ENCODE peak calls at places on chromosomes 3 and 15, in eight cellular contexts. I, O, S, Y, Q, Z, D and K are unnamed samples.

GRCh38 chr3:149080699-149081091 is 5.6 kb downstream of the HLTF start:
- DNase-seq in S (no peak), Y (no peak), Z (no peak), O (peak; percentile 62), I (no peak), Q (no peak), D (no peak), K (no peak)

GRCh38 chr15:69792823-69793222 is 304.9 kb downstream of the TLE3 start:
- DNase-seq in O (no peak), D (no peak), S (no peak), Q (no peak), Z (no peak), I (no peak), Y (no peak), K (no peak)

GRCh38 chr3:115766587-115767492 is 143.5 kb downstream of the GAP43 start:
- DNase-seq in S (no peak), Q (no peak), O (peak; percentile 76), I (no peak), Y (no peak), D (no peak), Z (no peak), K (no peak)

GRCh38 chr15:22918056-22918455 is 62.1 kb downstream of the CYFIP1 start:
- DNase-seq in O (peak; percentile 65), I (no peak), S (no peak), D (no peak), Z (no peak), Q (no peak), Y (no peak), K (no peak)

GRCh38 chr15:101161656-101162055 is 90.2 kb downstream of the CHSY1 start:
- DNase-seq in S (no peak), O (no peak), D (no peak), Z (no peak), Y (no peak), I (no peak), Q (no peak), K (no peak)

GRCh38 chr15:71705151-71705550 is 105.2 kb upstream of the NR2E3 start:
- DNase-seq in I (no peak), Q (no peak), Z (no peak), O (peak; percentile 58), Y (no peak), S (no peak), D (no peak), K (no peak)

GRCh38 chr15:83446904-83447708 is at the start of gene SH3GL3:
- DNase-seq in D (peak; percentile 49), Y (peak; percentile 93), Z (peak; percentile 74), S (peak; percentile 79), O (peak; percentile 93), Q (no peak), I (peak; percentile 47), K (peak; percentile 37)

GRCh38 chr15:61175024-61175423 is 54.1 kb downstream of the RORA start:
- DNase-seq in O (peak; percentile 29), Y (peak; percentile 55), S (no peak), Q (no peak), D (no peak), Z (no peak), I (no peak), K (no peak)

GRCh38 chr3:30308131-30308530 is 298.3 kb upstream of the TGFBR2 start:
- DNase-seq in Q (no peak), Z (no peak), I (no peak), D (no peak), O (peak; percentile 79), S (no peak), Y (no peak), K (no peak)

GRCh38 chr15:28783466-28783865 is 65.0 kb downstream of the GOLGA6L7 start:
- DNase-seq in D (no peak), S (no peak), Y (no peak), Q (no peak), I (no peak), Z (no peak), O (no peak), K (no peak)

GRCh38 chr3:69749461-69749860 is 10.2 kb downstream of the MITF start:
- DNase-seq in Q (no peak), Z (no peak), D (no peak), S (no peak), O (no peak), I (no peak), Y (no peak), K (no peak)

GRCh38 chr3:46561511-46561910 is 4.6 kb downstream of the LRRC2 start:
- DNase-seq in Z (peak; percentile 48), S (no peak), D (no peak), Y (no peak), Q (no peak), I (no peak), O (no peak), K (peak; percentile 51)

GRCh38 chr3:179046497-179047353 is 24.9 kb downstream of the ZMAT3 start:
- DNase-seq in Y (no peak), Z (no peak), I (no peak), S (no peak), D (no peak), Q (peak; percentile 41), O (peak; percentile 24), K (no peak)

DNA sequence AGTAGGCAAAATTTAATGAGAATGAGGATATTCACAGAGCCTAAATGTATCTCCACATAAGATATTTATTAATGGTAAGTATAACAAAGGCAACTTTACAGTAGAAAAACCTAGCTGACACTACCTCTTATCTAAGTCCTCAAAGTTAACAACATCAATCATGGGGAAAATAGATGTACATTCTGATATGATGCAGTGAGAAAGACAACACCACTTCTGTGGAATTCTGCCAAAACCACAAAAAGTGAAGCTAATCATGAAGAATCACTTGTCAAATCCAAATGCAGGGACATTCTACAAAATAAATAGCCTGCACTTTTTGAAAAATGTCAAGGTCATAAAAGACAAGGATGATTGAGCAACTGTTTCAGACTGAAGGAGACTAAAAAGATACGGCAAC is 27.5 kb upstream of the EOMES start:
- DNase-seq in S (no peak), D (no peak), Q (no peak), Z (no peak), I (no peak), Y (no peak), O (no peak), K (no peak)
- H3K4me1 ChIP-seq in S (no peaks in the 10 kb centered on the region), D (no peaks in the 10 kb centered on the region), Q (peaks cover 24% of the 10 kb centered on the region), Z (no peaks in the 10 kb centered on the region), I (no peaks in the 10 kb centered on the region), Y (no peaks in the 10 kb centered on the region), O (no peaks in the 10 kb centered on the region), K (no peaks in the 10 kb centered on the region)

GRCh38 chr3:48244462-48244861 is 3.6 kb downstream of the ZNF589 start:
- DNase-seq in I (no peak), Q (no peak), O (no peak), D (no peak), Y (no peak), Z (no peak), S (no peak), K (no peak)

GRCh38 chr3:48247401-48247807 is 6.5 kb downstream of the ZNF589 start:
- DNase-seq in S (no peak), Y (no peak), Q (no peak), D (no peak), Z (no peak), I (no peak), O (peak; percentile 82), K (no peak)

GRCh38 chr3:48245136-48245535 is 4.2 kb downstream of the ZNF589 start:
- DNase-seq in Z (no peak), S (no peak), Y (no peak), I (no peak), D (no peak), O (no peak), Q (no peak), K (no peak)

GRCh38 chr3:48240711-48241491 is at the start of gene ZNF589:
- DNase-seq in Z (peak; percentile 89), O (peak; percentile 93), D (peak; percentile 97), Q (peak; percentile 94), Y (peak; percentile 96), S (peak; percentile 94), I (peak; percentile 59), K (peak; percentile 90)

DNA sequence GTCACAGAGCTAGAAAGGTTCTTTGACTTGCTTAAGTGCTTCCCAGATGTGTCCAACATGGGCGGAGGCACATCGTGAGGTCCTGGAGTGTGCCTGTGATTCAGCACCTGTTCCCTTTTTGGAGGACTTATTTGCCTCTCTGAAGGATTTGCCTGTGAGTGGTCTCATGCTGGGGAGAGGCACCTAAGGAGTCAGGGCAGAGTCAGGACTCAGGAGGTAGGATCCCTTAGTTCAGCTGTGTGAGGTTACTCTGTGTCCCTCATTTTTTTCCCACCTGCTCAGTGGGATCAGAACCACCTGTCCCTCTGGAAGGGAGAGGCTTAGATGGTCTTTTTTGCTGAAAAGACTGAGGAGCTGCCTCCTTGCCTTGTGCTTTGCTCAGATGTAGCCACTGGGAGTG is 3.0 kb downstream of the ZNF589 start:
- DNase-seq in D (no peak), S (no peak), Q (no peak), O (no peak), Z (no peak), Y (no peak), I (no peak), K (no peak)
- H3K4me1 ChIP-seq in D (peaks cover 15% of the 10 kb centered on the region), S (no peaks in the 10 kb centered on the region), Q (peaks cover 38% of the 10 kb centered on the region), O (peaks cover 20% of the 10 kb centered on the region), Z (peaks cover 10% of the 10 kb centered on the region), Y (peaks cover 9% of the 10 kb centered on the region), I (no peaks in the 10 kb centered on the region), K (peaks cover 10% of the 10 kb centered on the region)

GRCh38 chr15:31227954-31228542 is 98.6 kb upstream of the KLF13 start:
- DNase-seq in Y (no peak), I (no peak), O (no peak), S (no peak), D (no peak), Q (no peak), Z (no peak), K (no peak)

GRCh38 chr15:31227235-31227634 is 99.4 kb upstream of the KLF13 start:
- DNase-seq in Z (no peak), Y (no peak), I (no peak), S (no peak), O (no peak), D (no peak), Q (no peak), K (no peak)

GRCh38 chr15:31230630-31231485 is 95.8 kb upstream of the KLF13 start:
- DNase-seq in Z (no peak), O (no peak), Q (no peak), D (peak; percentile 38), I (no peak), S (no peak), Y (no peak), K (no peak)

GRCh38 chr15:31226011-31226410 is 100.6 kb upstream of the KLF13 start:
- DNase-seq in S (no peak), Q (no peak), Y (no peak), I (no peak), D (no peak), Z (no peak), O (no peak), K (no peak)

GRCh38 chr15:31228980-31229826 is 97.4 kb upstream of the KLF13 start:
- DNase-seq in I (no peak), D (peak; percentile 87), Y (peak; percentile 48), S (no peak), Z (no peak), Q (no peak), O (peak; percentile 22), K (no peak)
- H3K4me1 ChIP-seq in I (no peaks in the 10 kb centered on the region), D (peaks cover 7% of the 10 kb centered on the region), Y (no peaks in the 10 kb centered on the region), S (peaks cover 2% of the 10 kb centered on the region), Z (peaks cover under 1% of the 10 kb centered on the region), Q (peaks cover 3% of the 10 kb centered on the region), O (no peaks in the 10 kb centered on the region), K (peaks cover 7% of the 10 kb centered on the region)

DNA sequence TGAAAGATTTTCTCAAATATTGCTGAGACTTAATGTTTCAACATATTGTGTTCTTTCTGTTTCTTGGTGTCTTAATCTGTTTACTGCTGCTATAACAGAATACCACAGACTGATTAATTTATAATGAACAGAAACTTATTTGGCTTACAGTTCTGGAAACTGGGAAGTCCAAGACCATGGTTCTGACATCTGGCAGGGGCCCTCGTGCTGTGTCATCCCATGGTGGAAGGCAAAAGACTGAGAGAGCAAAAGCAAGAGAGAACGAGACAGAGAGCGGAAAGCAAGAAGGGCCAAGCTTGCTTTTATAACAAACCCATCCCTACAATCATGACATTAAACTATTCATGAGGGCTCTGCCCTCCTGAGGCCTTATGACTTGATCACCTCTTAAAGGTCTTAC is 88.7 kb downstream of the ARNT2 start:
- DNase-seq in S (no peak), Y (no peak), Z (no peak), Q (no peak), I (no peak), O (no peak), D (no peak), K (no peak)
- H3K4me1 ChIP-seq in S (no peaks in the 10 kb centered on the region), Y (no peaks in the 10 kb centered on the region), Z (peaks cover 3% of the 10 kb centered on the region), Q (no peaks in the 10 kb centered on the region), I (peaks cover 6% of the 10 kb centered on the region), O (peaks cover 70% of the 10 kb centered on the region), D (no peaks in the 10 kb centered on the region), K (no peaks in the 10 kb centered on the region)